ENCODE peak calls at places on chromosomes 1 and 21, in eight cellular contexts. X is AG09319; K is stimulated activated CD8-positive, alpha-beta memory T cell treated with anti-CD3 and anti-CD28 coated beads, Interleukin-15, amount 100 ng/mL, for 1 hour; H is mesothelial cell of epicardium; Z is NCI-H1105 treated with DMSO at 0.1 percent for 48 hours; N is activated T-helper 1 cell treated with anti-CD3 and anti-CD28 coated beads, Interleukin-2, amount 50 U/mL, for 16 hours; I is Panc1; S is GM04504. Y is an unnamed sample.

GRCh38 chr1:41800237-41800902 is 118.4 kb downstream of the HIVEP3 start:
- DNase-seq in K (no peak), X (no peak), I (no peak), N (no peak), S (no peak), Z (no peak), H (no peak), Y (no peak)

GRCh38 chr1:52263153-52263910 is 102.7 kb downstream of the CC2D1B start:
- DNase-seq in X (no peak), H (no peak), N (no peak), K (no peak), I (no peak), S (no peak), Z (no peak), Y (no peak)

GRCh38 chr1:94362466-94363058 is 55.6 kb upstream of the ABCD3 start:
- DNase-seq in K (no peak), S (no peak), I (no peak), H (no peak), Z (no peak), N (no peak), X (no peak), Y (no peak)

GRCh38 chr1:209485759-209486158 is 97.8 kb upstream of the CAMK1G start:
- DNase-seq in H (no peak), N (no peak), Z (no peak), X (no peak), I (no peak), K (no peak), S (no peak), Y (no peak)

GRCh38 chr1:185957441-185958363 is 223.5 kb downstream of the HMCN1 start:
- DNase-seq in Z (no peak), X (no peak), K (no peak), S (peak), N (no peak), I (no peak), H (no peak), Y (no peak)

GRCh38 chr1:39573736-39574624 is 2.6 kb downstream of the PABPC4 start:
- DNase-seq in Z (no peak), N (no peak), K (no peak), X (no peak), S (no peak), H (no peak), I (no peak), Y (no peak)

GRCh38 chr1:116382321-116382720 is 9.3 kb downstream of the ATP1A1 start:
- DNase-seq in Z (no peak), H (no peak), K (no peak), N (no peak), I (no peak), S (no peak), X (no peak), Y (no peak)

GRCh38 chr1:1542766-1543705 is 2.6 kb upstream of the TMEM240 start:
- DNase-seq in S (no peak), X (no peak), K (no peak), I (no peak), N (no peak), Z (no peak), H (no peak), Y (no peak)

GRCh38 chr21:30199989-30200388 is 15.9 kb downstream of the CLDN8 start:
- DNase-seq in X (no peak), K (no peak), Z (no peak), H (no peak), N (no peak), S (no peak), I (no peak), Y (no peak)

GRCh38 chr1:183837062-183837461 is 32.1 kb downstream of the RGL1 start:
- DNase-seq in I (no peak), S (no peak), Z (no peak), H (no peak), N (no peak), X (no peak), K (no peak), Y (no peak)

GRCh38 chr1:203127672-203128611 is at the start of gene ADORA1:
- DNase-seq in H (peak), S (no peak), Z (peak), K (no peak), X (no peak), I (no peak), N (no peak), Y (no peak)

GRCh38 chr1:24236170-24237045 is 49.3 kb upstream of the IFNLR1 start:
- DNase-seq in Z (no peak), I (peak), X (no peak), H (peak), N (peak), S (peak), K (no peak), Y (no peak)

GRCh38 chr1:39129514-39129913 is 75.0 kb upstream of the MACF1 start:
- DNase-seq in X (no peak), S (no peak), N (no peak), H (no peak), Z (peak), K (no peak), I (no peak), Y (no peak)

GRCh38 chr1:115837386-115837761 is 3.6 kb downstream of the NHLH2 start:
- DNase-seq in N (no peak), K (no peak), S (no peak), X (no peak), Z (no peak), I (no peak), H (no peak), Y (no peak)

GRCh38 chr1:22418852-22419480 is 32.7 kb upstream of the ZBTB40 start:
- DNase-seq in N (no peak), Z (no peak), X (no peak), I (no peak), K (no peak), S (peak), H (no peak), Y (no peak)